ENCODE peak calls at places on chromosomes 2 and 18, in five cellular contexts. B is posterior vena cava, T is GM13976, E is Right ventricle myocardium superior, O is right cardiac atrium. R is an unnamed sample.

GRCh38 chr18:58386780-58387179 is 242.1 kb downstream of the ALPK2 start:
- DNase-seq in E (no peak), O (no peak), T (no peak), B (no peak), R (no peak)

GRCh38 chr2:20365249-20365817 is 14.7 kb upstream of the PUM2 start:
- DNase-seq in T (peak), B (no peak), O (no peak), E (no peak), R (no peak)

GRCh38 chr2:205776139-205776538 is 93.8 kb downstream of the NRP2 start:
- DNase-seq in E (peak), B (peak), O (peak), T (peak), R (peak)

GRCh38 chr2:235116885-235117492 is 165.2 kb downstream of the SH3BP4 start:
- DNase-seq in O (no peak), E (no peak), T (no peak), B (no peak), R (peak)

GRCh38 chr2:152336103-152336853 is 1.3 kb downstream of the FMNL2 start:
- DNase-seq in O (peak), E (peak), T (peak), B (peak), R (peak)

GRCh38 chr2:143357956-143358355 is 228.7 kb downstream of the ARHGAP15 start:
- DNase-seq in B (no peak), T (no peak), E (no peak), O (no peak), R (peak)

GRCh38 chr2:28274911-28275685 is 117.6 kb upstream of the FOSL2 start:
- DNase-seq in O (peak), E (no peak), T (peak), B (no peak), R (peak)

GRCh38 chr2:227228061-227228667 is 63.7 kb downstream of the COL4A3 start:
- DNase-seq in T (no peak), E (peak), O (peak), B (no peak), R (peak)

GRCh38 chr18:76544511-76545350 is 49.7 kb upstream of the ZNF516 start:
- DNase-seq in E (no peak), T (no peak), O (no peak), B (no peak), R (peak)

GRCh38 chr2:25740810-25741381 is 67.5 kb upstream of the DTNB start:
- DNase-seq in E (no peak), B (no peak), T (no peak), O (no peak), R (peak)

GRCh38 chr2:54858021-54858681 is 134.7 kb downstream of the EML6 start:
- DNase-seq in T (no peak), O (no peak), B (no peak), E (no peak), R (no peak)

GRCh38 chr2:226797289-226797988 is 2.2 kb downstream of the IRS1 start:
- DNase-seq in E (peak), O (peak), B (no peak), T (peak), R (no peak)

GRCh38 chr18:39799010-39799409 is 2156.0 kb upstream of the PIK3C3 start:
- DNase-seq in B (no peak), E (no peak), T (no peak), O (no peak), R (peak)

GRCh38 chr18:8667846-8668245 is 37.5 kb upstream of the MTCL1 start:
- DNase-seq in O (no peak), E (no peak), B (no peak), T (no peak), R (no peak)

GRCh38 chr2:43340066-43340465 is 113.7 kb upstream of the ZFP36L2 start:
- DNase-seq in B (no peak), O (no peak), T (no peak), E (no peak), R (no peak)

GRCh38 chr2:113098061-113098460 is 29.3 kb upstream of the IL1RN start:
- DNase-seq in B (no peak), O (no peak), E (no peak), T (peak), R (no peak)

GRCh38 chr2:42878581-42878980 is 86.2 kb upstream of the HAAO start:
- DNase-seq in E (no peak), O (no peak), B (no peak), T (peak), R (no peak)

GRCh38 chr2:28355521-28356094 is 37.0 kb upstream of the FOSL2 start:
- DNase-seq in T (no peak), E (peak), B (peak), O (peak), R (peak)

GRCh38 chr18:48790869-48791635 is 159.7 kb downstream of the SMAD7 start:
- DNase-seq in T (no peak), O (peak), E (peak), B (peak), R (no peak)

GRCh38 chr2:162085090-162085891 is 11.3 kb upstream of the DPP4 start:
- DNase-seq in B (no peak), E (no peak), O (no peak), T (no peak), R (no peak)

GRCh38 chr2:9231291-9232165 is 24.9 kb downstream of the ASAP2 start:
- DNase-seq in O (no peak), T (no peak), B (peak), E (no peak), R (peak)

GRCh38 chr2:207891222-207891844 is 121.6 kb upstream of the FZD5 start:
- DNase-seq in E (no peak), B (no peak), T (no peak), O (no peak), R (peak)

GRCh38 chr2:137178955-137179377 is 413.6 kb downstream of the THSD7B start:
- DNase-seq in O (no peak), B (no peak), E (no peak), T (peak), R (no peak)

GRCh38 chr2:39948016-39948719 is 169.1 kb upstream of the THUMPD2 start:
- DNase-seq in B (no peak), O (no peak), T (no peak), E (no peak), R (no peak)

GRCh38 chr2:158498043-158498748 is 41.4 kb downstream of the PKP4 start:
- DNase-seq in E (no peak), B (no peak), T (no peak), O (no peak), R (no peak)

GRCh38 chr2:80070587-80070986 is 234.0 kb downstream of the LRRTM1 start:
- DNase-seq in O (no peak), B (no peak), E (no peak), T (no peak), R (no peak)

GRCh38 chr18:79732721-79733025 is 53.1 kb downstream of the CTDP1 start:
- DNase-seq in O (no peak), T (no peak), B (no peak), E (no peak), R (no peak)

R was measured in NCI-H69.